ENCODE peak calls at places on chromosomes 1 and 21, in four cellular contexts. A is lower lobe of right lung, G is uterus, T is cardiac muscle cell. P is an unnamed sample. For H3K4me1, the result is how much of the 10 kb centered on the place peaks cover.

GRCh38 chr1:26999440-26999987 is 6.0 kb downstream of the TRNP1 start:
- DNase-seq in A (peak), T (peak), G (peak), P (peak)

GRCh38 chr1:219518906-219519248 is 94.0 kb downstream of the ZC3H11B start:
- DNase-seq in G (no peak), A (no peak), T (no peak), P (no peak)

GRCh38 chr1:53398091-53398490 is 61.1 kb upstream of the DMRTB1 start:
- DNase-seq in G (no peak), T (no peak), A (no peak), P (no peak)

GRCh38 chr1:28401760-28402159 is 32.2 kb downstream of the PHACTR4 start:
- DNase-seq in T (no peak), G (no peak), A (no peak), P (no peak)

GRCh38 chr1:173503391-173503790 is 26.3 kb downstream of the PRDX6 start:
- DNase-seq in A (no peak), G (no peak), T (peak), P (no peak)

GRCh38 chr21:25837545-25838263 is 102.9 kb downstream of the GABPA start:
- DNase-seq in G (no peak), T (peak), A (no peak), P (no peak)

GRCh38 chr1:225611537-225612223 is 41.2 kb downstream of the ENAH start:
- DNase-seq in A (no peak), T (no peak), G (no peak), P (no peak)

GRCh38 chr1:25609921-25610320 is 6.7 kb upstream of the MAN1C1 start:
- DNase-seq in T (peak), A (no peak), G (no peak), P (no peak)

GRCh38 chr1:171912509-171913185 is 71.3 kb downstream of the DNM3 start:
- DNase-seq in A (no peak), T (no peak), G (no peak), P (no peak)

GRCh38 chr1:8266436-8267165 is 51.3 kb upstream of the SLC45A1 start:
- DNase-seq in G (no peak), A (no peak), T (no peak), P (no peak)

GRCh38 chr1:54227836-54228435 is 28.0 kb downstream of the MRPL37 start:
- DNase-seq in G (no peak), A (no peak), T (no peak), P (no peak)

GRCh38 chr1:160576430-160576829 is 2.9 kb downstream of the CD84 start:
- DNase-seq in T (no peak), G (no peak), A (no peak), P (no peak)

GRCh38 chr1:58849556-58849955 is 65.7 kb upstream of the JUN start:
- DNase-seq in A (no peak), T (no peak), G (no peak), P (no peak)

GRCh38 chr1:16960560-16961296 is 19.7 kb downstream of the MFAP2 start:
- DNase-seq in G (peak), A (peak), T (peak), P (peak)

GRCh38 chr1:44701141-44701573 is 26.6 kb downstream of the ARMH1 start:
- DNase-seq in T (no peak), G (no peak), A (no peak), P (no peak)

GRCh38 chr21:25942145-25942544 is 207.4 kb downstream of the GABPA start:
- DNase-seq in A (no peak), T (no peak), G (no peak), P (no peak)

GRCh38 chr21:20418353-20418752 is 579.9 kb upstream of the NCAM2 start:
- DNase-seq in T (no peak), A (no peak), G (no peak), P (no peak)

GRCh38 chr1:50181027-50181663 is 72.4 kb downstream of the ELAVL4 start:
- DNase-seq in A (no peak), T (no peak), G (no peak), P (no peak)

GRCh38 chr1:218930879-218931278 is 242.8 kb upstream of the LYPLAL1 start:
- DNase-seq in G (no peak), A (no peak), T (peak), P (no peak)

GRCh38 chr1:6794164-6794563 is 8.9 kb downstream of the CAMTA1 start:
- DNase-seq in T (peak), G (no peak), A (no peak), P (no peak)

GRCh38 chr1:163401211-163401610 is 79.5 kb downstream of the NUF2 start:
- DNase-seq in G (no peak), T (no peak), A (no peak), P (no peak)

GRCh38 chr1:60265560-60266535 is 192.3 kb upstream of the C1orf87 start:
- DNase-seq in G (no peak), T (peak), A (no peak), P (no peak)

GRCh38 chr1:176786274-176786673 is 323.3 kb downstream of the PAPPA2 start:
- DNase-seq in A (no peak), G (no peak), T (no peak), P (no peak)

GRCh38 chr1:229209816-229210215 is 61.1 kb upstream of the RAB4A start:
- DNase-seq in G (peak), A (no peak), T (peak), P (no peak)

GRCh38 chr1:229207916-229208315 is 63.0 kb upstream of the RAB4A start:
- DNase-seq in T (no peak), A (no peak), G (no peak), P (no peak)

GRCh38 chr1:229208481-229208880 is 62.4 kb upstream of the RAB4A start:
- DNase-seq in T (peak), G (no peak), A (no peak), P (no peak)

GRCh38 chr1:229209386-229209785 is 61.5 kb upstream of the RAB4A start:
- DNase-seq in A (no peak), G (no peak), T (no peak), P (no peak)

DNA sequence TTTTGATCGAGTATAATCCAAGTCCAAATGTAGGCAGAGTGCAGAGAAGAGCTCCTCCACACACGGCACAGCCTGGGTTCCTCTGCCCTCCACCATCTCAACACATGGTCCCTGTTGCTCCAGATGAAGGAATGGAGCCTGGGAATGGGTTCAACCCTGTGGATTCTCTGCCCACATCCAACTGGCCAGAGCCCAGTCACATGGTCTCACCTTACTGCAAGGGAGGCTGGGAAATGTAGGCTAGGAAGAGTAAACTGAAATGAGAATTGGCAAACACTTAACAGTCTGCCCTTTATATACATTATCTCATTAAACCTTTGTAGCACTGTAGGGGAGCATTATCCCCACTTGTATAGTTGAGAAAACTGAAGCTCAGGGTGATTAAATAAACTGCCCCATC is 60.1 kb upstream of the RAB4A start:
- DNase-seq in A (no peak), G (no peak), T (peak), P (no peak)
- H3K27ac ChIP-seq in A (no peak), G (no peak), T (no peak), P (no peak)

GRCh38 chr1:229812148-229812547 is 186.1 kb downstream of the URB2 start:
- DNase-seq in T (no peak), A (no peak), G (no peak), P (no peak)

GRCh38 chr1:229815076-229815475 is 189.0 kb downstream of the URB2 start:
- DNase-seq in A (no peak), T (no peak), G (no peak), P (no peak)

GRCh38 chr1:229808272-229808671 is 182.2 kb downstream of the URB2 start:
- DNase-seq in T (no peak), G (no peak), A (no peak), P (no peak)

GRCh38 chr1:229810140-229810539 is 184.1 kb downstream of the URB2 start:
- DNase-seq in T (no peak), A (no peak), G (no peak), P (no peak)

DNA sequence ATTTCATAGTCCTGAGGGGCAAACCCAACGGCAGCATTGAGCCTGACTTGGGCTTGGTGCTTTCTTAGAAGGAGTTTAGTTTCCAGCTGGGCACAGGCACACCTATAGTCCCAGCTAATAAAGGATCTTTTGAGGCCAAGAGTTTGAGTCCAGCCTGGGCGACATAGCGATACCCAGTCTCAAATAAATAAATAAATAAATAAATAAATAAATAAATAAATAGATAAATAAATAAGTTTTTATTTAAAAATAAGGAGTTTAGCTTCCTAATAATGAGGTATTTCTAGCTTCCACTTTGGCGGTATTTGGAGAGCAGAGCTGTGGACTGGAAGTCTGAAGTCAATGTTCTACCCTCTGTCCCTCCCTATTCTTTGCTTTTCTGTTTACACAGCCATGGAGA is 186.6 kb downstream of the URB2 start:
- DNase-seq in A (no peak), G (no peak), T (no peak), P (no peak)
- H3K4me1 ChIP-seq in A (under half), G (under half), T (under half), P (under half)

DNA sequence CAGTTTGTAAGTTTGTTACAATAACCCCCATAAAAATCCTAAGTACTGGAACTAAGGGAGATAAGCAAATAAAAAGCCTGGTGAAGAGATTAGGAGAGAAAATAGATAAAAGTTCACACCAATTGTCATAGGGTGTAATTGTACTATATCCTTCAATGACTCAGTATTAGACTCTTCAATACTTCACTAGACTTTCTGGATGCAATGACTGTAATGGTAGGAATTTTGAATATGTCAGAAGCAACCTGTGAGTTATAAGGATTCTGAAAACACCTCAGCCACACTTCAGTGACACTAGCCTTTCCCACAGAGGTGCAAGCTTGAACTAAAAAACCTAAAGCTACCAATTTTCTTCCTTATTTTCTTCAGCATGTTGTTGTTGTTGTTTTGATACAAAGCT is 147.9 kb downstream of the PTGER3 start:
- DNase-seq in G (no peak), A (no peak), T (no peak), P (no peak)
- H3K4me3 ChIP-seq in G (no peak), A (no peak), T (no peak), P (no peak)

DNA sequence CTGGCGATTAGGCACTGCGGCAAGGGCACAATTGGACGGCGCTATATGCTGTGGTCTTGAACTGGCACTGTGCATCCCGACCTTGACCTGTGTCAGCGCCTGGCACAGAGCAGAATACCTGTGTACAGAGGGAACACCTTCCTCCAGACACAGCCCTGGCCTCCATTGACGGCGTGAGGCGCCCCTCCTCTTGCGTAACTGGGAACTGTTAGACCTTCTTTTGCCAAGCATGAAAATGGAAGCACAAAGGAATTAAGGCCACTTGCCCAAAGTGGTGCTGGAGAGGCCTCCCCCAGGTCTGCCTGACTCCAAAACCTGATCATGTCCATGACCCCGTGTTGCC is 6.8 kb upstream of the AGTRAP start:
- DNase-seq in T (no peak), G (no peak), A (no peak), P (no peak)
- H3K27ac ChIP-seq in T (peak), G (no peak), A (peak), P (no peak)

GRCh38 chr21:41529769-41530168 is 21.8 kb upstream of the TMPRSS2 start:
- DNase-seq in G (no peak), T (no peak), A (no peak), P (no peak)

GRCh38 chr21:41521489-41522027 is 13.6 kb upstream of the TMPRSS2 start:
- DNase-seq in A (no peak), T (no peak), G (no peak), P (no peak)

GRCh38 chr21:41530366-41530765 is 22.4 kb upstream of the TMPRSS2 start:
- DNase-seq in G (no peak), A (no peak), T (no peak), P (no peak)

GRCh38 chr21:41523175-41523574 is 15.2 kb upstream of the TMPRSS2 start:
- DNase-seq in T (no peak), A (no peak), G (no peak), P (no peak)

GRCh38 chr21:41526478-41527087 is 18.6 kb upstream of the TMPRSS2 start:
- DNase-seq in A (no peak), G (no peak), T (no peak), P (no peak)
- H3K4me1 ChIP-seq in A (under half), G (under half), T (under half), P (under half)

GRCh38 chr1:205590777-205591513 is 40.9 kb downstream of the ELK4 start:
- DNase-seq in T (no peak), G (peak), A (no peak), P (no peak)

GRCh38 chr1:205593532-205593931 is 38.3 kb downstream of the ELK4 start:
- DNase-seq in T (no peak), G (no peak), A (no peak), P (no peak)

GRCh38 chr1:205591522-205592351 is 40.1 kb downstream of the ELK4 start:
- DNase-seq in T (peak), G (peak), A (peak), P (peak)

GRCh38 chr1:205593967-205594366 is 37.8 kb downstream of the ELK4 start:
- DNase-seq in T (no peak), A (no peak), G (no peak), P (peak)

GRCh38 chr1:205592443-205593003 is 39.3 kb downstream of the ELK4 start:
- DNase-seq in T (no peak), G (no peak), A (no peak), P (peak)
- H3K4me3 ChIP-seq in T (no peak), G (no peak), A (peak), P (peak)